ENCODE peak calls at places on chromosomes 13 and 19, in five cellular contexts. F is endothelial cell; P is CD8-positive, alpha-beta T cell; K is WERI-Rb-1; Y is AG09309. J is an unnamed sample.

GRCh38 chr13:75345191-75345590 is 136.8 kb downstream of the TBC1D4 start:
- DNase-seq in F (no peak), P (no peak), K (no peak), Y (no peak), J (no peak)

GRCh38 chr13:44159633-44160279 is 213.9 kb upstream of the SERP2 start:
- DNase-seq in F (no peak), P (no peak), K (no peak), Y (no peak), J (no peak)

GRCh38 chr13:62846302-62846701 is 1430.7 kb upstream of the PCDH20 start:
- DNase-seq in F (no peak), P (no peak), K (no peak), Y (no peak), J (no peak)

GRCh38 chr19:40862333-40862732 is 12.1 kb upstream of the CYP2A6 start:
- DNase-seq in F (no peak), P (no peak), K (no peak), Y (no peak), J (no peak)

GRCh38 chr13:101631403-101631802 is 178.9 kb downstream of the ITGBL1 start:
- DNase-seq in F (no peak), P (no peak), K (no peak), Y (no peak), J (no peak)

GRCh38 chr13:108084840-108085239 is 130.5 kb downstream of the LIG4 start:
- DNase-seq in F (no peak), P (no peak), K (no peak), Y (no peak), J (no peak)

GRCh38 chr13:89150362-89150761 is 1479.2 kb downstream of the SLITRK5 start:
- DNase-seq in F (no peak), P (no peak), K (no peak), Y (no peak), J (no peak)

GRCh38 chr13:97307882-97308624 is 85.9 kb downstream of the MBNL2 start:
- DNase-seq in F (no peak), P (no peak), K (no peak), Y (no peak), J (no peak)

GRCh38 chr13:28047784-28048388 is 52.5 kb downstream of the FLT3 start:
- DNase-seq in F (no peak), P (no peak), K (no peak), Y (no peak), J (peak)

GRCh38 chr13:23433171-23434153 is at the start of gene SACS:
- DNase-seq in F (peak), P (no peak), K (peak), Y (no peak), J (no peak)

GRCh38 chr13:28493740-28494536 is 990 bp downstream of the FLT1 start:
- DNase-seq in F (no peak), P (no peak), K (peak), Y (no peak), J (no peak)

GRCh38 chr13:37089495-37089894 is 16.0 kb downstream of the CSNK1A1L start:
- DNase-seq in F (no peak), P (no peak), K (no peak), Y (no peak), J (no peak)

GRCh38 chr13:38239874-38240273 is 109.8 kb upstream of the UFM1 start:
- DNase-seq in F (no peak), P (no peak), K (no peak), Y (no peak), J (no peak)

GRCh38 chr19:46493236-46494114 is 2.2 kb downstream of the PNMA8B start:
- DNase-seq in F (peak), P (no peak), K (no peak), Y (no peak), J (no peak)

GRCh38 chr13:106376411-106377112 is 158.9 kb downstream of the EFNB2 start:
- DNase-seq in F (no peak), P (no peak), K (peak), Y (peak), J (no peak)

GRCh38 chr19:8835877-8836276 is 3.7 kb downstream of the MBD3L1 start:
- DNase-seq in F (no peak), P (no peak), K (no peak), Y (no peak), J (no peak)

GRCh38 chr13:39552233-39552632 is 50.8 kb downstream of the LHFPL6 start:
- DNase-seq in F (no peak), P (no peak), K (no peak), Y (no peak), J (no peak)

GRCh38 chr13:29435125-29435911 is 160.2 kb downstream of the SLC7A1 start:
- DNase-seq in F (no peak), P (no peak), K (no peak), Y (peak), J (no peak)

GRCh38 chr13:98143157-98143553 is 261 bp downstream of the FARP1 start:
- DNase-seq in F (peak), P (no peak), K (no peak), Y (no peak), J (no peak)

GRCh38 chr19:23392706-23393105 is 2.6 kb downstream of the ZNF91 start:
- DNase-seq in F (no peak), P (no peak), K (no peak), Y (no peak), J (no peak)

GRCh38 chr13:40613192-40613818 is 53.1 kb downstream of the FOXO1 start:
- DNase-seq in F (no peak), P (peak), K (no peak), Y (no peak), J (peak)

GRCh38 chr19:40674291-40674690 is 16.2 kb downstream of the NUMBL start:
- DNase-seq in F (no peak), P (no peak), K (no peak), Y (no peak), J (no peak)

GRCh38 chr19:47651691-47652090 is 42.8 kb downstream of the BICRA start:
- DNase-seq in F (no peak), P (no peak), K (no peak), Y (no peak), J (no peak)
- TF ChIP-seq CTCF in F (no peak), P (no peak), K (no peak), Y (no peak), J (no peak)

GRCh38 chr19:18063463-18063862 is 23.3 kb downstream of the IL12RB1 start:
- DNase-seq in F (peak), P (no peak), K (peak), Y (no peak), J (no peak)
- TF ChIP-seq CTCF in F (peak), P (no peak), K (peak), Y (peak), J (peak)

DNA sequence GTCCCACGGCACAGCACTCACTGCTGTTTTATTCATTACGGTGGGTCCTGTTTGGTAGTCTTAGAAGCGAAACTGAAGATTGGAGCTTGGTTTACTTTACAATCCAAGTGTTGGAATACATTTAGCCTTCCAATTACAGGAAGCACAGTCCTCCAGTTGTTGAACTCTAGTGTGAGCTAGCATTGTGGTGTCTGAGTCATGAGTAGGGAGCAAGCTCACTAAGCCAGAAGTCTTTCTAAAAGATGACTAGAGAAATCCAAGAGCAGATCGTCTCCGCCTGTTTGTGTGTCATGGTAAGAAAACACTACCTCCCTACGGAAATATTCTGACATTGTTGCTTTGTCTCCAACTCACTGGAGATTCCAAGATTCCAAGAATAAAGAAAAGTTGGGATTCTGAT is 10.1 kb upstream of the SHISA2 start:
- DNase-seq in F (no peak), P (no peak), K (no peak), Y (peak), J (no peak)
- TF ChIP-seq CTCF in F (no peak), P (no peak), K (no peak), Y (no peak), J (no peak)

GRCh38 chr13:81872581-81872980 is 1531.7 kb upstream of the SPRY2 start:
- DNase-seq in F (peak), P (no peak), K (peak), Y (no peak), J (no peak)
- TF ChIP-seq CTCF in F (peak), P (no peak), K (peak), Y (no peak), J (no peak)

GRCh38 chr13:50387124-50387581 is 371.9 kb downstream of the KCNRG start:
- DNase-seq in F (no peak), P (peak), K (peak), Y (no peak), J (no peak)
- TF ChIP-seq CTCF in F (no peak), P (no peak), K (peak), Y (peak), J (peak)

GRCh38 chr13:112942689-112943308 is 26.2 kb upstream of the MCF2L start:
- DNase-seq in F (peak), P (peak), K (peak), Y (peak), J (peak)
- TF ChIP-seq CTCF in F (peak), P (peak), K (peak), Y (peak), J (peak)

GRCh38 chr19:11460207-11460606 is 20.6 kb downstream of the ELAVL3 start:
- DNase-seq in F (no peak), P (no peak), K (no peak), Y (no peak), J (no peak)
- TF ChIP-seq CTCF in F (no peak), P (no peak), K (peak), Y (peak), J (peak)

DNA sequence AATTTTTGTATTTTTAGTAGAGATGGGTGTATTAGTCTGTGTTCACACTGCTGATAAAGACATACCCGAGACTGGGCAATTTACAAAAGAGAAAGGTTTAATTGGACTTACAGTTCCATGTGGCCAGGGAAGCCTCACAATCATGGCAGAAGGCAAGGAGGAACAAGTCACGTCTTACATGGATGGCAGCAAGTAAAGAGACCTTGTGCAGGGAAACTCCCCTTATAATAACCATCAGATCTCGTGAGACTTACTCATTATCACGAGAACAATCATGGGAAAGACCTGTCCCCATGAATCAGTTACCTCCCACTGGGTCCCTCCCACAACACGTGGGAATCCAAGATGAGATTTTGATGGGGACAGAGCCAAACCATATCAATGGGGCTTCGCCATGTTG is 14.6 kb downstream of the ZNF333 start:
- DNase-seq in F (no peak), P (no peak), K (no peak), Y (no peak), J (no peak)
- TF ChIP-seq CTCF in F (no peak), P (no peak), K (no peak), Y (no peak), J (no peak)

GRCh38 chr19:29325241-29325975 is 112.5 kb upstream of the UQCRFS1 start:
- DNase-seq in F (no peak), P (no peak), K (no peak), Y (no peak), J (no peak)
- TF ChIP-seq CTCF in F (no peak), P (no peak), K (no peak), Y (no peak), J (no peak)

J was measured in GM12864.